ENCODE peak calls at places on chromosomes 12 and 14, in five cellular contexts. G is activated CD4-positive, alpha-beta T cell treated with anti-CD3 and anti-CD28 coated beads, Interleukin-2, amount 50 U/mL, for 1 hour; E is RKO; W is stimulated activated CD4-positive, alpha-beta T cell treated with anti-CD3 and anti-CD28 coated beads, Interleukin-1b, Interleukin-23, amount 100 ng/mL, for 24 hours; K is HCT116. R is an unnamed sample.

GRCh38 chr12:109781668-109782321 is 51.4 kb downstream of the TRPV4 start:
- DNase-seq in W (no peak), E (no peak), K (no peak), G (no peak), R (no peak)

GRCh38 chr12:50220357-50221061 is 53.3 kb upstream of the CERS5 start:
- DNase-seq in E (peak; percentile 80), K (no peak), W (no peak), G (no peak), R (peak; percentile 52)

GRCh38 chr12:57829025-57829777 is 10.7 kb upstream of the AVIL start:
- DNase-seq in G (no peak), E (no peak), K (no peak), W (no peak), R (no peak)

GRCh38 chr12:121036810-121037326 is 2.2 kb downstream of the OASL start:
- DNase-seq in W (no peak), E (no peak), G (no peak), K (no peak), R (no peak)

GRCh38 chr12:88579572-88579940 is 715 bp downstream of the KITLG start:
- DNase-seq in K (no peak), G (no peak), E (peak; percentile 45), W (no peak), R (no peak)

GRCh38 chr14:105324871-105325270 is 10.3 kb downstream of the PACS2 start:
- DNase-seq in G (no peak), E (no peak), K (no peak), W (no peak), R (no peak)

GRCh38 chr12:107196681-107197080 is 103.3 kb upstream of the CRY1 start:
- DNase-seq in W (no peak), K (no peak), G (no peak), E (peak; percentile 16), R (no peak)

GRCh38 chr12:5388581-5389535 is 43.0 kb upstream of the NTF3 start:
- DNase-seq in K (peak; percentile 52), W (no peak), E (no peak), G (no peak), R (no peak)

GRCh38 chr12:7512528-7512927 is 9.0 kb upstream of the CD163 start:
- DNase-seq in K (peak; percentile 38), G (no peak), E (peak; percentile 69), W (no peak), R (no peak)

GRCh38 chr14:31964979-31965734 is 111.9 kb upstream of the ARHGAP5 start:
- DNase-seq in G (no peak), E (no peak), K (no peak), W (no peak), R (no peak)

GRCh38 chr12:101793401-101793800 is 37.4 kb downstream of the GNPTAB start:
- DNase-seq in K (no peak), G (no peak), E (peak; percentile 56), W (no peak), R (no peak)

GRCh38 chr14:21346532-21347135 is 37.2 kb downstream of the SUPT16H start:
- DNase-seq in W (no peak), K (no peak), G (no peak), E (no peak), R (no peak)

GRCh38 chr14:44165286-44165685 is 341.8 kb downstream of the FSCB start:
- DNase-seq in W (no peak), G (no peak), K (no peak), E (no peak), R (no peak)

GRCh38 chr14:52089208-52089607 is 20.3 kb upstream of the NID2 start:
- DNase-seq in G (no peak), E (no peak), W (no peak), K (no peak), R (no peak)

GRCh38 chr14:65631040-65631439 is 218.5 kb downstream of the FUT8 start:
- DNase-seq in W (no peak), K (no peak), E (no peak), G (no peak), R (peak; percentile 47)

GRCh38 chr14:56487090-56487667 is 92.4 kb upstream of the TMEM260 start:
- DNase-seq in G (no peak), K (peak; percentile 23), W (no peak), E (no peak), R (peak; percentile 48)

GRCh38 chr14:94407906-94408305 is 19.5 kb upstream of the SERPINA1 start:
- DNase-seq in G (no peak), E (no peak), W (no peak), K (no peak), R (no peak)

GRCh38 chr12:99131761-99132199 is 486.7 kb downstream of the APAF1 start:
- DNase-seq in E (no peak), G (no peak), W (no peak), K (no peak), R (peak; percentile 85)

GRCh38 chr14:79580414-79580813 is 630.9 kb downstream of the DIO2 start:
- DNase-seq in E (no peak), W (no peak), K (no peak), G (no peak), R (no peak)